ENCODE peak calls at places on chromosomes 12 and 14, in six cellular contexts. G is mesenchymal stem cell, X is neuronal stem cell, K is IMR-90, I is H9, A is trophoblast cell. Z is an unnamed sample.

GRCh38 chr12:39464976-39465375 is 22.1 kb upstream of the KIF21A start:
- DNase-seq in G (no peak), X (no peak), K (no peak), I (no peak), A (no peak), Z (no peak)

GRCh38 chr12:62259993-62260732 is at the start of gene USP15:
- DNase-seq in G (peak; percentile 98), X (peak; percentile 94), K (peak; percentile 97), I (peak; percentile 98), A (peak; percentile 92), Z (peak; percentile 88)

GRCh38 chr12:3045494-3045893 is 31.7 kb upstream of the TSPAN9 start:
- DNase-seq in G (no peak), X (no peak), K (no peak), I (no peak), A (no peak), Z (no peak)

GRCh38 chr12:113056631-113057488 is at the start of gene DTX1:
- DNase-seq in G (no peak), X (no peak), K (no peak), I (no peak), A (no peak), Z (no peak)

GRCh38 chr12:114406326-114407033 is 536 bp upstream of the TBX5 start:
- DNase-seq in G (no peak), X (peak; percentile 26), K (peak; percentile 78), I (no peak), A (no peak), Z (no peak)

GRCh38 chr12:92735131-92735721 is 32.4 kb downstream of the PLEKHG7 start:
- DNase-seq in G (peak; percentile 98), X (no peak), K (peak; percentile 92), I (no peak), A (no peak), Z (no peak)

GRCh38 chr12:92961949-92962348 is 32.9 kb upstream of the EEA1 start:
- DNase-seq in G (no peak), X (no peak), K (peak; percentile 27), I (no peak), A (no peak), Z (no peak)

GRCh38 chr12:2163172-2163927 is 110.6 kb downstream of the CACNA1C start:
- DNase-seq in G (peak; percentile 69), X (no peak), K (peak; percentile 98), I (no peak), A (no peak), Z (no peak)

GRCh38 chr14:97878206-97878605 is 1081.0 kb downstream of the VRK1 start:
- DNase-seq in G (no peak), X (no peak), K (no peak), I (no peak), A (no peak), Z (no peak)

GRCh38 chr12:132427999-132428871 is 61.7 kb upstream of the FBRSL1 start:
- DNase-seq in G (no peak), X (no peak), K (no peak), I (no peak), A (no peak), Z (no peak)

GRCh38 chr14:104108570-104109060 is 23.1 kb downstream of the ASPG start:
- DNase-seq in G (no peak), X (no peak), K (no peak), I (peak; percentile 27), A (no peak), Z (peak; percentile 46)

GRCh38 chr14:72479471-72479931 is 414.4 kb downstream of the DPF3 start:
- DNase-seq in G (no peak), X (no peak), K (peak; percentile 4), I (no peak), A (no peak), Z (no peak)

GRCh38 chr12:84315926-84316325 is 596.7 kb downstream of the SLC6A15 start:
- DNase-seq in G (no peak), X (no peak), K (no peak), I (no peak), A (no peak), Z (no peak)

GRCh38 chr12:60980558-60980957 is 1279.6 kb upstream of the USP15 start:
- DNase-seq in G (no peak), X (no peak), K (no peak), I (no peak), A (no peak), Z (no peak)

GRCh38 chr14:105014631-105015030 is 6.3 kb downstream of the CDCA4 start:
- DNase-seq in G (no peak), X (no peak), K (no peak), I (no peak), A (no peak), Z (no peak)

GRCh38 chr12:63967358-63967757 is 122.9 kb downstream of the SRGAP1 start:
- DNase-seq in G (no peak), X (no peak), K (peak; percentile 72), I (no peak), A (no peak), Z (no peak)

GRCh38 chr12:93796719-93797118 is 119.5 kb downstream of the CRADD start:
- DNase-seq in G (no peak), X (no peak), K (no peak), I (no peak), A (no peak), Z (no peak)

GRCh38 chr12:124636138-124636968 is 68.9 kb upstream of the NCOR2 start:
- DNase-seq in G (peak; percentile 74), X (no peak), K (peak; percentile 46), I (no peak), A (no peak), Z (no peak)

GRCh38 chr14:70856851-70857498 is 47.7 kb upstream of the MAP3K9 start:
- DNase-seq in G (peak; percentile 89), X (no peak), K (peak; percentile 96), I (no peak), A (peak; percentile 76), Z (no peak)

GRCh38 chr12:27711312-27711682 is 665 bp downstream of the MRPS35 start:
- DNase-seq in G (no peak), X (no peak), K (no peak), I (no peak), A (no peak), Z (no peak)

GRCh38 chr14:28626780-28627179 is 139.8 kb upstream of the FOXG1 start:
- DNase-seq in G (no peak), X (no peak), K (no peak), I (no peak), A (no peak), Z (no peak)
- H3K14ac ChIP-seq in G (no peak overlapping the region), X (no peak overlapping the region), K (no peak overlapping the region), I (no peak overlapping the region), A (no peak overlapping the region), Z (no peak overlapping the region)

GRCh38 chr14:96202441-96203094 is 2.1 kb upstream of the BDKRB2 start:
- DNase-seq in G (no peak), X (no peak), K (no peak), I (no peak), A (peak; percentile 64), Z (no peak)

GRCh38 chr14:96203635-96204034 is 1.0 kb upstream of the BDKRB2 start:
- DNase-seq in G (peak; percentile 48), X (no peak), K (peak; percentile 60), I (no peak), A (no peak), Z (no peak)

GRCh38 chr14:96203116-96203515 is 1.5 kb upstream of the BDKRB2 start:
- DNase-seq in G (no peak), X (no peak), K (no peak), I (no peak), A (no peak), Z (no peak)

GRCh38 chr14:96201965-96202364 is 2.7 kb upstream of the BDKRB2 start:
- DNase-seq in G (no peak), X (no peak), K (no peak), I (no peak), A (no peak), Z (no peak)

DNA sequence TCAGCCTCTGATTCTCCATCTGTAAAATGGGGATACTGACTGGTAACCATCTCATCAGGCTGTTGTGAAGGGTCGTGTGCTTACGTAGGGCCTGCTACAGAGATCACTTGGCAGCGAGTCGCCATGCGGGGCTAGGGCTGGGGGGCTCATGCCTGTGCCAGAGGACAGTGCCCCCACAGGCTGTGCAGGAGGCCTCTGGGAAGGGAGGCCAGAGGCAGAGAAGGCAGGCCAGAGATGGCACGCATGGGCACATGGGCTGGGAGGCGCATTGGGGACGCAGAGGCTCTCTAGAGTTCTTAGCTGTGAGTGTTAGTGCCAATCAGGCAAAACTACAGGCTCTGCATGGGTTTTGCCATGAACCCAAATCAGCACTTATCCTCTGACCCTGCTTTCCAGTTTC is 3.5 kb upstream of the BDKRB2 start:
- DNase-seq in G (no peak), X (no peak), K (no peak), I (no peak), A (no peak), Z (no peak)
- H3K14ac ChIP-seq in G (no peak overlapping the region), X (peak overlapping the region; percentile 39), K (no peak overlapping the region), I (no peak overlapping the region), A (no peak overlapping the region), Z (no peak overlapping the region)

DNA sequence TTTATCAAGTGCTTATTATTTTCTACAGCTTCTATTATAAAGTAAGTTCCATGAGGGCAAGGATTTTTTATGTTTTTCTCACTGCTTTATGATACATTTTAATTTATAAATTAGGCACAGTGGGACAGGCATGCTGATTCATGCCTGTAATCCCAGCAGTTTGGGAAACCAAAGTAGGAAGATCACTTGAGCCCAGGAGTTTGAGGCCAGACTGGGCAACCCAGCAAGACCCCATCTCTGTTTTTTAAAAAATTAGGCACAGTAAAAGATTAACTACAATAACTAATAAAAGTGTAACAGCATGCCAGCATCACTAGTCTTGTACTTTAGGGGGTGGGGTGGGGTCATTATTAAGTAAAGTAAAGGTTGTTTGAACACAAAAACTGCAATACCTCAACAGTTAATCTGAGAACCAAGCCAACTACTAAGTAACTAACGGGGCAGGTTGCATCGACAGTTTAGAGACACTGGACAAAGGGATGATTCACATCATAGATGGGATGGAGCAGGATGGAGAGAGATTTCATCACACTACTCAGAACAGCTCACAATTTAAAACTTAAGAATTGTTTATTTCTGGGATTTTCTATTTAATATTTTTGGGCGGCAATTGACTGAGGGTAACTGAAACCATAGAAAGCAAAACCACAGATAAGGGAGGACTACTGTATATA is 119.5 kb downstream of the PLEKHA5 start:
- DNase-seq in G (peak; percentile 58), X (no peak), K (peak; percentile 88), I (no peak), A (no peak), Z (no peak)
- H3K14ac ChIP-seq in G (no peak overlapping the region), X (no peak overlapping the region), K (no peak overlapping the region), I (no peak overlapping the region), A (no peak overlapping the region), Z (no peak overlapping the region)

GRCh38 chr12:20006856-20007255 is 361.5 kb upstream of the PDE3A start:
- DNase-seq in G (no peak), X (no peak), K (no peak), I (no peak), A (no peak), Z (no peak)

GRCh38 chr12:20007331-20007730 is 361.0 kb upstream of the PDE3A start:
- DNase-seq in G (no peak), X (no peak), K (peak; percentile 21), I (no peak), A (no peak), Z (no peak)

DNA sequence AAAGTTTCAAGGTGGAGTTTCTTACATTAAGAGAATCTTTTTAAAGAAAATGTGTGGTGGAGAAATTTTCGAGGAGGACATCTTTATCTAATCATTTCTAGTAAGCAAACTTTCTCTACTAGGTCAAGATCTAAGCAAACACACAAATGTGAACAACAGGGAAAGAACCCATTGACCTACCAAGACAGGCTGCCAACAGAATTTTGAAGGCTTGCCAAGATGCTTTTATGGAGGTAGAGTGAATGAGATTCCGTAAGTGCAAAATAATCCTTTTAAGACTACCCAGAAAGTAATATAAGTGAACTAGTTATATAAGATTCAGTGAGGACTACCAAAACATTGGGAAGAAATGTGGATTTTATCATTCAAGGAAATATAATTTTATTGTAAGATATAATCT is 357.1 kb upstream of the PDE3A start:
- DNase-seq in G (no peak), X (no peak), K (no peak), I (no peak), A (no peak), Z (no peak)
- H3K14ac ChIP-seq in G (no peak overlapping the region), X (no peak overlapping the region), K (no peak overlapping the region), I (no peak overlapping the region), A (no peak overlapping the region), Z (no peak overlapping the region)

GRCh38 chr14:74846168-74846567 is 29.8 kb downstream of the PROX2 start:
- DNase-seq in G (no peak), X (no peak), K (peak; percentile 67), I (no peak), A (no peak), Z (no peak)
- H3K14ac ChIP-seq in G (no peak overlapping the region), X (no peak overlapping the region), K (peak overlapping the region; percentile 2), I (no peak overlapping the region), A (no peak overlapping the region), Z (no peak overlapping the region)

Z was measured in H1.